ENCODE peak calls at places on chromosomes 7 and 10, in six cellular contexts. One of them, this sample, is unnamed.

GRCh38 chr10:29239569-29240472 is 49.0 kb upstream of the LYZL1 start:
- DNase-seq in glutamatergic neuron: peak; percentile 48
- DNase-seq in A549: peak; percentile 34
- DNase-seq in NCI-H1436: no peak
- DNase-seq in EL: peak; percentile 27
- DNase-seq in IMR-90: no peak
- DNase-seq in this sample: peak; percentile 64

GRCh38 chr10:91196268-91197043 is 24.0 kb upstream of the PCGF5 start:
- DNase-seq in glutamatergic neuron: no peak
- DNase-seq in A549: no peak
- DNase-seq in NCI-H1436: no peak
- DNase-seq in EL: no peak
- DNase-seq in IMR-90: no peak
- DNase-seq in this sample: no peak

GRCh38 chr7:105336009-105336408 is 52.7 kb downstream of the SRPK2 start:
- DNase-seq in glutamatergic neuron: no peak
- DNase-seq in A549: no peak
- DNase-seq in NCI-H1436: no peak
- DNase-seq in EL: no peak
- DNase-seq in IMR-90: peak; percentile 20
- DNase-seq in this sample: peak; percentile 50

GRCh38 chr7:101617451-101618206 is 11.5 kb downstream of the MYL10 start:
- DNase-seq in glutamatergic neuron: no peak
- DNase-seq in A549: no peak
- DNase-seq in NCI-H1436: no peak
- DNase-seq in EL: no peak
- DNase-seq in IMR-90: no peak
- DNase-seq in this sample: no peak

GRCh38 chr7:66871076-66871475 is 49.9 kb upstream of the TMEM248 start:
- DNase-seq in glutamatergic neuron: no peak
- DNase-seq in A549: no peak
- DNase-seq in NCI-H1436: no peak
- DNase-seq in EL: peak; percentile 6
- DNase-seq in IMR-90: no peak
- DNase-seq in this sample: no peak

GRCh38 chr10:59234194-59234593 is 57.8 kb downstream of the PHYHIPL start:
- DNase-seq in glutamatergic neuron: no peak
- DNase-seq in A549: no peak
- DNase-seq in NCI-H1436: no peak
- DNase-seq in EL: no peak
- DNase-seq in IMR-90: peak; percentile 33
- DNase-seq in this sample: no peak

GRCh38 chr10:42864575-42864974 is 82.0 kb downstream of the BMS1 start:
- DNase-seq in glutamatergic neuron: no peak
- DNase-seq in A549: no peak
- DNase-seq in NCI-H1436: no peak
- DNase-seq in EL: peak; percentile 26
- DNase-seq in IMR-90: peak; percentile 9
- DNase-seq in this sample: peak; percentile 23

GRCh38 chr7:20236790-20237189 is 19.6 kb upstream of the MACC1 start:
- DNase-seq in glutamatergic neuron: no peak
- DNase-seq in A549: no peak
- DNase-seq in NCI-H1436: no peak
- DNase-seq in EL: peak; percentile 35
- DNase-seq in IMR-90: peak; percentile 46
- DNase-seq in this sample: peak; percentile 45

GRCh38 chr10:25701651-25702050 is 232.4 kb upstream of the MYO3A start:
- DNase-seq in glutamatergic neuron: peak; percentile 56
- DNase-seq in A549: no peak
- DNase-seq in NCI-H1436: no peak
- DNase-seq in EL: no peak
- DNase-seq in IMR-90: no peak
- DNase-seq in this sample: no peak

GRCh38 chr10:132591166-132591971 is 53.8 kb downstream of the INPP5A start:
- DNase-seq in glutamatergic neuron: no peak
- DNase-seq in A549: peak; percentile 63
- DNase-seq in NCI-H1436: no peak
- DNase-seq in EL: peak; percentile 23
- DNase-seq in IMR-90: peak; percentile 66
- DNase-seq in this sample: peak; percentile 68

GRCh38 chr10:132146271-132146671 is 40.5 kb upstream of the DPYSL4 start:
- DNase-seq in glutamatergic neuron: peak; percentile 14
- DNase-seq in A549: no peak
- DNase-seq in NCI-H1436: no peak
- DNase-seq in EL: no peak
- DNase-seq in IMR-90: no peak
- DNase-seq in this sample: no peak

GRCh38 chr10:72334196-72334831 is 20.4 kb downstream of the DNAJB12 start:
- DNase-seq in glutamatergic neuron: peak; percentile 79
- DNase-seq in A549: no peak
- DNase-seq in NCI-H1436: peak; percentile 94
- DNase-seq in EL: no peak
- DNase-seq in IMR-90: peak; percentile 50
- DNase-seq in this sample: no peak

GRCh38 chr7:44072364-44073231 is 7.2 kb upstream of the PGAM2 start:
- DNase-seq in glutamatergic neuron: peak; percentile 83
- DNase-seq in A549: peak; percentile 78
- DNase-seq in NCI-H1436: no peak
- DNase-seq in EL: peak; percentile 97
- DNase-seq in IMR-90: peak; percentile 84
- DNase-seq in this sample: peak; percentile 78

GRCh38 chr7:116829493-116829892 is 32.9 kb upstream of the CAPZA2 start:
- DNase-seq in glutamatergic neuron: no peak
- DNase-seq in A549: no peak
- DNase-seq in NCI-H1436: no peak
- DNase-seq in EL: no peak
- DNase-seq in IMR-90: no peak
- DNase-seq in this sample: no peak

GRCh38 chr10:71620642-71621041 is 98.9 kb downstream of the C10orf105 start:
- DNase-seq in glutamatergic neuron: no peak
- DNase-seq in A549: no peak
- DNase-seq in NCI-H1436: no peak
- DNase-seq in EL: no peak
- DNase-seq in IMR-90: no peak
- DNase-seq in this sample: no peak

GRCh38 chr10:3763035-3763456 is 22.0 kb downstream of the KLF6 start:
- DNase-seq in glutamatergic neuron: no peak
- DNase-seq in A549: no peak
- DNase-seq in NCI-H1436: no peak
- DNase-seq in EL: peak; percentile 85
- DNase-seq in IMR-90: peak; percentile 59
- DNase-seq in this sample: peak; percentile 74

GRCh38 chr7:137834552-137834951 is 12.2 kb downstream of the DGKI start:
- DNase-seq in glutamatergic neuron: no peak
- DNase-seq in A549: no peak
- DNase-seq in NCI-H1436: no peak
- DNase-seq in EL: no peak
- DNase-seq in IMR-90: no peak
- DNase-seq in this sample: no peak

GRCh38 chr7:29281782-29282541 is 87.4 kb downstream of the CHN2 start:
- DNase-seq in glutamatergic neuron: peak; percentile 63
- DNase-seq in A549: no peak
- DNase-seq in NCI-H1436: peak; percentile 65
- DNase-seq in EL: peak; percentile 27
- DNase-seq in IMR-90: no peak
- DNase-seq in this sample: no peak

GRCh38 chr10:86506499-86506898 is 15.1 kb downstream of the WAPL start:
- DNase-seq in glutamatergic neuron: no peak
- DNase-seq in A549: no peak
- DNase-seq in NCI-H1436: no peak
- DNase-seq in EL: peak; percentile 47
- DNase-seq in IMR-90: no peak
- DNase-seq in this sample: no peak

GRCh38 chr7:7266257-7266656 is 83.9 kb downstream of the C1GALT1 start:
- DNase-seq in glutamatergic neuron: no peak
- DNase-seq in A549: no peak
- DNase-seq in NCI-H1436: no peak
- DNase-seq in EL: no peak
- DNase-seq in IMR-90: no peak
- DNase-seq in this sample: no peak

GRCh38 chr10:3220853-3221252 is 48.3 kb upstream of the PITRM1 start:
- DNase-seq in glutamatergic neuron: no peak
- DNase-seq in A549: no peak
- DNase-seq in NCI-H1436: no peak
- DNase-seq in EL: peak; percentile 79
- DNase-seq in IMR-90: peak; percentile 88
- DNase-seq in this sample: no peak

GRCh38 chr7:155259791-155260497 is 37.7 kb upstream of the INSIG1 start:
- DNase-seq in glutamatergic neuron: no peak
- DNase-seq in A549: no peak
- DNase-seq in NCI-H1436: no peak
- DNase-seq in EL: no peak
- DNase-seq in IMR-90: no peak
- DNase-seq in this sample: no peak

GRCh38 chr7:72706521-72706920 is 121.5 kb downstream of the TYW1B start:
- DNase-seq in glutamatergic neuron: no peak
- DNase-seq in A549: no peak
- DNase-seq in NCI-H1436: no peak
- DNase-seq in EL: peak; percentile 7
- DNase-seq in IMR-90: no peak
- DNase-seq in this sample: no peak

GRCh38 chr7:1064581-1064980 is 20.2 kb downstream of the GPR146 start:
- DNase-seq in glutamatergic neuron: no peak
- DNase-seq in A549: no peak
- DNase-seq in NCI-H1436: no peak
- DNase-seq in EL: no peak
- DNase-seq in IMR-90: no peak
- DNase-seq in this sample: no peak

GRCh38 chr7:140734729-140735128 is 38.2 kb downstream of the NDUFB2 start:
- DNase-seq in glutamatergic neuron: no peak
- DNase-seq in A549: no peak
- DNase-seq in NCI-H1436: no peak
- DNase-seq in EL: no peak
- DNase-seq in IMR-90: no peak
- DNase-seq in this sample: no peak

GRCh38 chr7:100476903-100477870 is 1.8 kb downstream of the TSC22D4 start:
- DNase-seq in glutamatergic neuron: peak; percentile 38
- DNase-seq in A549: no peak
- DNase-seq in NCI-H1436: no peak
- DNase-seq in EL: peak; percentile 31
- DNase-seq in IMR-90: no peak
- DNase-seq in this sample: no peak

GRCh38 chr10:125159486-125159931 is 854 bp downstream of the CTBP2 start:
- DNase-seq in glutamatergic neuron: no peak
- DNase-seq in A549: peak; percentile 31
- DNase-seq in NCI-H1436: no peak
- DNase-seq in EL: no peak
- DNase-seq in IMR-90: no peak
- DNase-seq in this sample: no peak

GRCh38 chr7:89027781-89028180 is 232.2 kb upstream of the TEX47 start:
- DNase-seq in glutamatergic neuron: no peak
- DNase-seq in A549: no peak
- DNase-seq in NCI-H1436: no peak
- DNase-seq in EL: no peak
- DNase-seq in IMR-90: no peak
- DNase-seq in this sample: peak; percentile 55

GRCh38 chr10:122301055-122301810 is 30.1 kb downstream of the BTBD16 start:
- DNase-seq in glutamatergic neuron: no peak
- DNase-seq in A549: no peak
- DNase-seq in NCI-H1436: no peak
- DNase-seq in EL: peak; percentile 18
- DNase-seq in IMR-90: peak; percentile 38
- DNase-seq in this sample: no peak

GRCh38 chr7:143259765-143260164 is 3.5 kb upstream of the GSTK1 start:
- DNase-seq in glutamatergic neuron: no peak
- DNase-seq in A549: no peak
- DNase-seq in NCI-H1436: no peak
- DNase-seq in EL: no peak
- DNase-seq in IMR-90: no peak
- DNase-seq in this sample: peak; percentile 83

GRCh38 chr7:216360-217300 is 24.3 kb downstream of the FAM20C start:
- DNase-seq in glutamatergic neuron: no peak
- DNase-seq in A549: no peak
- DNase-seq in NCI-H1436: no peak
- DNase-seq in EL: no peak
- DNase-seq in IMR-90: no peak
- DNase-seq in this sample: no peak

GRCh38 chr10:79431422-79431821 is 14.0 kb downstream of the ZCCHC24 start:
- DNase-seq in glutamatergic neuron: peak; percentile 4
- DNase-seq in A549: no peak
- DNase-seq in NCI-H1436: no peak
- DNase-seq in EL: no peak
- DNase-seq in IMR-90: no peak
- DNase-seq in this sample: no peak

GRCh38 chr10:21293518-21294356 is 231.7 kb downstream of the SKIDA1 start:
- DNase-seq in glutamatergic neuron: no peak
- DNase-seq in A549: no peak
- DNase-seq in NCI-H1436: peak; percentile 51
- DNase-seq in EL: no peak
- DNase-seq in IMR-90: no peak
- DNase-seq in this sample: no peak

GRCh38 chr7:90850516-90850915 is 254.4 kb downstream of the CDK14 start:
- DNase-seq in glutamatergic neuron: no peak
- DNase-seq in A549: no peak
- DNase-seq in NCI-H1436: no peak
- DNase-seq in EL: no peak
- DNase-seq in IMR-90: no peak
- DNase-seq in this sample: no peak

GRCh38 chr7:138433583-138434437 is 26.2 kb upstream of the TRIM24 start:
- DNase-seq in glutamatergic neuron: no peak
- DNase-seq in A549: no peak
- DNase-seq in NCI-H1436: no peak
- DNase-seq in EL: no peak
- DNase-seq in IMR-90: no peak
- DNase-seq in this sample: no peak

GRCh38 chr7:74012842-74013249 is 15.1 kb upstream of the ELN start:
- DNase-seq in glutamatergic neuron: no peak
- DNase-seq in A549: no peak
- DNase-seq in NCI-H1436: no peak
- DNase-seq in EL: peak; percentile 53
- DNase-seq in IMR-90: peak; percentile 29
- DNase-seq in this sample: no peak

This sample was measured in HT-29.